ENCODE peak calls at places on chromosomes 2 and 18, in six cellular contexts. One of them, this sample, is unnamed.

GRCh38 chr2:69945447-69945846 is 16.0 kb downstream of the ASPRV1 start:
- DNase-seq in amniotic epithelial cell: no peak
- DNase-seq in GM12892: no peak
- DNase-seq in activated T-cell treated with anti-CD3 and anti-CD28 coated beads for 1 hour: no peak
- DNase-seq in RCC 7860: no peak
- DNase-seq in T-cell: no peak
- DNase-seq in this sample: no peak

GRCh38 chr2:154130821-154131220 is 259.1 kb downstream of the GALNT13 start:
- DNase-seq in activated T-cell treated with anti-CD3 and anti-CD28 coated beads for 1 hour: no peak
- DNase-seq in GM12892: no peak
- DNase-seq in T-cell: no peak
- DNase-seq in amniotic epithelial cell: no peak
- DNase-seq in RCC 7860: no peak
- DNase-seq in this sample: no peak

GRCh38 chr2:207514451-207514850 is 15.3 kb upstream of the CREB1 start:
- DNase-seq in amniotic epithelial cell: peak; percentile 16
- DNase-seq in GM12892: no peak
- DNase-seq in T-cell: no peak
- DNase-seq in RCC 7860: no peak
- DNase-seq in activated T-cell treated with anti-CD3 and anti-CD28 coated beads for 1 hour: no peak
- DNase-seq in this sample: no peak

GRCh38 chr2:54387592-54387991 is 68.5 kb upstream of the SPTBN1 start:
- DNase-seq in RCC 7860: no peak
- DNase-seq in activated T-cell treated with anti-CD3 and anti-CD28 coated beads for 1 hour: no peak
- DNase-seq in amniotic epithelial cell: no peak
- DNase-seq in GM12892: no peak
- DNase-seq in T-cell: no peak
- DNase-seq in this sample: no peak

GRCh38 chr2:43361286-43361685 is 134.9 kb upstream of the ZFP36L2 start:
- DNase-seq in activated T-cell treated with anti-CD3 and anti-CD28 coated beads for 1 hour: no peak
- DNase-seq in GM12892: no peak
- DNase-seq in amniotic epithelial cell: no peak
- DNase-seq in T-cell: no peak
- DNase-seq in RCC 7860: no peak
- DNase-seq in this sample: no peak

GRCh38 chr2:174335605-174336402 is 1.1 kb downstream of the SP9 start:
- DNase-seq in RCC 7860: no peak
- DNase-seq in amniotic epithelial cell: no peak
- DNase-seq in GM12892: no peak
- DNase-seq in T-cell: no peak
- DNase-seq in activated T-cell treated with anti-CD3 and anti-CD28 coated beads for 1 hour: no peak
- DNase-seq in this sample: no peak

GRCh38 chr18:54127759-54128378 is 96.6 kb downstream of the MBD2 start:
- DNase-seq in amniotic epithelial cell: peak; percentile 58
- DNase-seq in GM12892: no peak
- DNase-seq in T-cell: no peak
- DNase-seq in RCC 7860: peak; percentile 7
- DNase-seq in activated T-cell treated with anti-CD3 and anti-CD28 coated beads for 1 hour: no peak
- DNase-seq in this sample: no peak

GRCh38 chr2:198517961-198518360 is 713.6 kb downstream of the PLCL1 start:
- DNase-seq in T-cell: no peak
- DNase-seq in RCC 7860: no peak
- DNase-seq in GM12892: no peak
- DNase-seq in amniotic epithelial cell: no peak
- DNase-seq in activated T-cell treated with anti-CD3 and anti-CD28 coated beads for 1 hour: no peak
- DNase-seq in this sample: no peak

GRCh38 chr2:207229161-207229560 is 63.4 kb upstream of the KLF7 start:
- DNase-seq in GM12892: no peak
- DNase-seq in activated T-cell treated with anti-CD3 and anti-CD28 coated beads for 1 hour: no peak
- DNase-seq in RCC 7860: no peak
- DNase-seq in amniotic epithelial cell: no peak
- DNase-seq in T-cell: no peak
- DNase-seq in this sample: no peak

GRCh38 chr2:41943176-41943575 is 104.6 kb upstream of the PKDCC start:
- DNase-seq in T-cell: no peak
- DNase-seq in activated T-cell treated with anti-CD3 and anti-CD28 coated beads for 1 hour: no peak
- DNase-seq in amniotic epithelial cell: no peak
- DNase-seq in GM12892: no peak
- DNase-seq in RCC 7860: no peak
- DNase-seq in this sample: no peak

GRCh38 chr2:26088038-26088643 is 54.3 kb downstream of the RAB10 start:
- DNase-seq in activated T-cell treated with anti-CD3 and anti-CD28 coated beads for 1 hour: no peak
- DNase-seq in RCC 7860: no peak
- DNase-seq in GM12892: no peak
- DNase-seq in T-cell: peak; percentile 3
- DNase-seq in amniotic epithelial cell: peak; percentile 39
- DNase-seq in this sample: no peak

GRCh38 chr18:7789853-7790552 is 222.9 kb downstream of the PTPRM start:
- DNase-seq in RCC 7860: peak; percentile 18
- DNase-seq in activated T-cell treated with anti-CD3 and anti-CD28 coated beads for 1 hour: no peak
- DNase-seq in T-cell: no peak
- DNase-seq in amniotic epithelial cell: peak; percentile 57
- DNase-seq in GM12892: no peak
- DNase-seq in this sample: peak; percentile 31

GRCh38 chr2:134662751-134663150 is 56.0 kb downstream of the TMEM163 start:
- DNase-seq in activated T-cell treated with anti-CD3 and anti-CD28 coated beads for 1 hour: no peak
- DNase-seq in amniotic epithelial cell: no peak
- DNase-seq in T-cell: no peak
- DNase-seq in GM12892: no peak
- DNase-seq in RCC 7860: no peak
- DNase-seq in this sample: no peak

GRCh38 chr2:68251855-68252406 is 401 bp downstream of the PPP3R1 start:
- DNase-seq in amniotic epithelial cell: no peak
- DNase-seq in GM12892: peak; percentile 13
- DNase-seq in activated T-cell treated with anti-CD3 and anti-CD28 coated beads for 1 hour: peak; percentile 23
- DNase-seq in T-cell: no peak
- DNase-seq in RCC 7860: no peak
- DNase-seq in this sample: no peak

GRCh38 chr18:46366977-46367376 is 262.8 kb downstream of the HAUS1 start:
- DNase-seq in GM12892: no peak
- DNase-seq in activated T-cell treated with anti-CD3 and anti-CD28 coated beads for 1 hour: no peak
- DNase-seq in T-cell: no peak
- DNase-seq in amniotic epithelial cell: no peak
- DNase-seq in RCC 7860: no peak
- DNase-seq in this sample: no peak

GRCh38 chr2:16774980-16775963 is 109.6 kb upstream of the CYRIA start:
- DNase-seq in T-cell: no peak
- DNase-seq in GM12892: no peak
- DNase-seq in activated T-cell treated with anti-CD3 and anti-CD28 coated beads for 1 hour: no peak
- DNase-seq in RCC 7860: no peak
- DNase-seq in amniotic epithelial cell: peak; percentile 15
- DNase-seq in this sample: no peak

GRCh38 chr2:109736177-109736827 is 57.8 kb upstream of the RGPD5 start:
- DNase-seq in amniotic epithelial cell: peak; percentile 59
- DNase-seq in RCC 7860: peak; percentile 43
- DNase-seq in T-cell: no peak
- DNase-seq in GM12892: no peak
- DNase-seq in activated T-cell treated with anti-CD3 and anti-CD28 coated beads for 1 hour: no peak
- DNase-seq in this sample: no peak

GRCh38 chr2:179702912-179703311 is 158.5 kb downstream of the ZNF385B start:
- DNase-seq in RCC 7860: no peak
- DNase-seq in GM12892: no peak
- DNase-seq in amniotic epithelial cell: no peak
- DNase-seq in activated T-cell treated with anti-CD3 and anti-CD28 coated beads for 1 hour: no peak
- DNase-seq in T-cell: no peak
- DNase-seq in this sample: no peak

GRCh38 chr18:7914834-7915670 is 347.9 kb downstream of the PTPRM start:
- DNase-seq in activated T-cell treated with anti-CD3 and anti-CD28 coated beads for 1 hour: no peak
- DNase-seq in GM12892: no peak
- DNase-seq in amniotic epithelial cell: no peak
- DNase-seq in RCC 7860: no peak
- DNase-seq in T-cell: no peak
- DNase-seq in this sample: no peak

GRCh38 chr2:233100192-233100998 is 40.3 kb downstream of the INPP5D start:
- DNase-seq in GM12892: peak; percentile 67
- DNase-seq in amniotic epithelial cell: no peak
- DNase-seq in activated T-cell treated with anti-CD3 and anti-CD28 coated beads for 1 hour: peak; percentile 44
- DNase-seq in RCC 7860: no peak
- DNase-seq in T-cell: peak; percentile 64
- DNase-seq in this sample: no peak

GRCh38 chr18:24600076-24600654 is 139.7 kb downstream of the HRH4 start:
- DNase-seq in amniotic epithelial cell: peak; percentile 50
- DNase-seq in activated T-cell treated with anti-CD3 and anti-CD28 coated beads for 1 hour: no peak
- DNase-seq in GM12892: peak; percentile 2
- DNase-seq in RCC 7860: peak; percentile 17
- DNase-seq in T-cell: no peak
- DNase-seq in this sample: no peak

GRCh38 chr2:137096693-137097092 is 331.3 kb downstream of the THSD7B start:
- DNase-seq in GM12892: no peak
- DNase-seq in activated T-cell treated with anti-CD3 and anti-CD28 coated beads for 1 hour: no peak
- DNase-seq in amniotic epithelial cell: no peak
- DNase-seq in T-cell: no peak
- DNase-seq in RCC 7860: no peak
- DNase-seq in this sample: no peak

GRCh38 chr2:168545439-168546082 is 89.5 kb downstream of the CERS6 start:
- DNase-seq in activated T-cell treated with anti-CD3 and anti-CD28 coated beads for 1 hour: no peak
- DNase-seq in amniotic epithelial cell: peak; percentile 97
- DNase-seq in GM12892: no peak
- DNase-seq in RCC 7860: peak; percentile 86
- DNase-seq in T-cell: no peak
- DNase-seq in this sample: peak; percentile 83

GRCh38 chr2:46774499-46775228 is 140.9 kb downstream of the MCFD2 start:
- DNase-seq in GM12892: no peak
- DNase-seq in activated T-cell treated with anti-CD3 and anti-CD28 coated beads for 1 hour: no peak
- DNase-seq in T-cell: no peak
- DNase-seq in amniotic epithelial cell: no peak
- DNase-seq in RCC 7860: no peak
- DNase-seq in this sample: no peak

GRCh38 chr2:115560671-115561070 is 1118.2 kb downstream of the DPP10 start:
- DNase-seq in amniotic epithelial cell: peak; percentile 6
- DNase-seq in activated T-cell treated with anti-CD3 and anti-CD28 coated beads for 1 hour: no peak
- DNase-seq in RCC 7860: peak; percentile 49
- DNase-seq in T-cell: no peak
- DNase-seq in GM12892: no peak
- DNase-seq in this sample: no peak

GRCh38 chr2:225584821-225585220 is 185.3 kb downstream of the NYAP2 start:
- DNase-seq in GM12892: no peak
- DNase-seq in amniotic epithelial cell: no peak
- DNase-seq in T-cell: no peak
- DNase-seq in activated T-cell treated with anti-CD3 and anti-CD28 coated beads for 1 hour: no peak
- DNase-seq in RCC 7860: no peak
- DNase-seq in this sample: no peak

GRCh38 chr2:23491622-23492336 is 106.8 kb downstream of the KLHL29 start:
- DNase-seq in RCC 7860: no peak
- DNase-seq in amniotic epithelial cell: no peak
- DNase-seq in GM12892: no peak
- DNase-seq in T-cell: no peak
- DNase-seq in activated T-cell treated with anti-CD3 and anti-CD28 coated beads for 1 hour: no peak
- DNase-seq in this sample: no peak

GRCh38 chr2:115303-115702 is 69.0 kb upstream of the FAM110C start:
- DNase-seq in activated T-cell treated with anti-CD3 and anti-CD28 coated beads for 1 hour: no peak
- DNase-seq in amniotic epithelial cell: no peak
- DNase-seq in RCC 7860: no peak
- DNase-seq in T-cell: no peak
- DNase-seq in GM12892: no peak
- DNase-seq in this sample: peak; percentile 57

GRCh38 chr2:60478660-60479059 is 74.8 kb downstream of the BCL11A start:
- DNase-seq in amniotic epithelial cell: no peak
- DNase-seq in RCC 7860: no peak
- DNase-seq in T-cell: no peak
- DNase-seq in GM12892: no peak
- DNase-seq in activated T-cell treated with anti-CD3 and anti-CD28 coated beads for 1 hour: no peak
- DNase-seq in this sample: no peak

GRCh38 chr18:23703057-23703986 is 14.1 kb downstream of the LAMA3 start:
- DNase-seq in T-cell: no peak
- DNase-seq in amniotic epithelial cell: peak; percentile 82
- DNase-seq in RCC 7860: no peak
- DNase-seq in GM12892: no peak
- DNase-seq in activated T-cell treated with anti-CD3 and anti-CD28 coated beads for 1 hour: no peak
- DNase-seq in this sample: no peak

GRCh38 chr18:49651033-49651432 is 89.2 kb downstream of the LIPG start:
- DNase-seq in RCC 7860: no peak
- DNase-seq in amniotic epithelial cell: no peak
- DNase-seq in GM12892: no peak
- DNase-seq in T-cell: no peak
- DNase-seq in activated T-cell treated with anti-CD3 and anti-CD28 coated beads for 1 hour: no peak
- DNase-seq in this sample: no peak

GRCh38 chr2:201746551-201746950 is 34.2 kb downstream of the ALS2 start:
- DNase-seq in RCC 7860: no peak
- DNase-seq in activated T-cell treated with anti-CD3 and anti-CD28 coated beads for 1 hour: no peak
- DNase-seq in amniotic epithelial cell: no peak
- DNase-seq in T-cell: no peak
- DNase-seq in GM12892: no peak
- DNase-seq in this sample: no peak

GRCh38 chr2:116988303-116988702 is 826.2 kb upstream of the DDX18 start:
- DNase-seq in RCC 7860: peak; percentile 55
- DNase-seq in GM12892: no peak
- DNase-seq in T-cell: no peak
- DNase-seq in amniotic epithelial cell: peak; percentile 59
- DNase-seq in activated T-cell treated with anti-CD3 and anti-CD28 coated beads for 1 hour: no peak
- DNase-seq in this sample: no peak

GRCh38 chr18:43812627-43813026 is 535.3 kb upstream of the SYT4 start:
- DNase-seq in activated T-cell treated with anti-CD3 and anti-CD28 coated beads for 1 hour: no peak
- DNase-seq in amniotic epithelial cell: no peak
- DNase-seq in T-cell: no peak
- DNase-seq in GM12892: no peak
- DNase-seq in RCC 7860: no peak
- DNase-seq in this sample: no peak

This sample was measured in epithelial cell of proximal tubule.